ENCODE peak calls at places on chromosomes 7 and 10, in five cellular contexts. T is T-helper 2 cell; Z is Ammon's horn; A is activated CD4-positive, alpha-beta T cell treated with anti-CD3 and anti-CD28 coated beads, Interleukin-2, amount 10 ng/mL, durations not matched to agents 7 days and 5 days; M is tibial artery. O is an unnamed sample.

GRCh38 chr10:125591846-125592245 is 91.1 kb downstream of the TEX36 start:
- DNase-seq in T (no peak), Z (no peak), A (no peak), M (no peak), O (no peak)

GRCh38 chr10:57961487-57961886 is 306.2 kb downstream of the IPMK start:
- DNase-seq in T (no peak), Z (no peak), A (no peak), M (no peak), O (no peak)

GRCh38 chr7:95491634-95492314 is 6.0 kb downstream of the ASB4 start:
- DNase-seq in T (no peak), Z (no peak), A (no peak), M (no peak), O (no peak)

GRCh38 chr7:2662273-2663120 is 25.5 kb upstream of the AMZ1 start:
- DNase-seq in T (no peak), Z (no peak), A (no peak), M (no peak), O (no peak)

GRCh38 chr7:7799138-7799537 is 80.7 kb upstream of the RPA3 start:
- DNase-seq in T (no peak), Z (no peak), A (no peak), M (no peak), O (no peak)

GRCh38 chr10:34528320-34528719 is 286.8 kb downstream of the PARD3 start:
- DNase-seq in T (no peak), Z (no peak), A (no peak), M (no peak), O (no peak)

GRCh38 chr7:157409753-157410727 is 73.2 kb downstream of the DNAJB6 start:
- DNase-seq in T (no peak), Z (no peak), A (no peak), M (no peak), O (no peak)

GRCh38 chr10:1360581-1361164 is 304.5 kb downstream of the WDR37 start:
- DNase-seq in T (no peak), Z (no peak), A (no peak), M (no peak), O (no peak)

GRCh38 chr10:404991-405390 is 269.7 kb downstream of the ZMYND11 start:
- DNase-seq in T (no peak), Z (no peak), A (no peak), M (no peak), O (no peak)

GRCh38 chr7:918441-919113 is 35.9 kb downstream of the ADAP1 start:
- DNase-seq in T (no peak), Z (no peak), A (no peak), M (peak; percentile 58), O (no peak)

GRCh38 chr10:67115972-67116371 is 190.1 kb downstream of the LRRTM3 start:
- DNase-seq in T (no peak), Z (no peak), A (no peak), M (no peak), O (no peak)

GRCh38 chr10:26481914-26482550 is 43.9 kb downstream of the APBB1IP start:
- DNase-seq in T (peak; percentile 93), Z (peak; percentile 41), A (peak; percentile 66), M (no peak), O (no peak)

O was measured in midbrain.